ENCODE peak calls at places on chromosomes 12 and 14, in four cellular contexts. One of them, this sample, is unnamed.

GRCh38 chr12:76277480-76277879 is 70.7 kb downstream of the BBS10 start:
- DNase-seq in H1: no peak
- DNase-seq in K562: no peak
- DNase-seq in HepG2: no peak
- DNase-seq in this sample: peak

GRCh38 chr14:29558516-29558915 is 369.1 kb downstream of the PRKD1 start:
- DNase-seq in H1: no peak
- DNase-seq in K562: no peak
- DNase-seq in HepG2: no peak
- DNase-seq in this sample: no peak

GRCh38 chr12:9742665-9743064 is 9.8 kb upstream of the CLECL1 start:
- DNase-seq in H1: no peak
- DNase-seq in K562: no peak
- DNase-seq in HepG2: no peak
- DNase-seq in this sample: no peak

GRCh38 chr14:76647699-76648298 is 113.5 kb upstream of the VASH1 start:
- DNase-seq in H1: no peak
- DNase-seq in K562: peak
- DNase-seq in HepG2: peak
- DNase-seq in this sample: peak

GRCh38 chr14:103472939-103473338 is 49.7 kb downstream of the CKB start:
- DNase-seq in H1: no peak
- DNase-seq in K562: no peak
- DNase-seq in HepG2: no peak
- DNase-seq in this sample: no peak

GRCh38 chr14:59583755-59584154 is 7.1 kb upstream of the CCDC175 start:
- DNase-seq in H1: no peak
- DNase-seq in K562: no peak
- DNase-seq in HepG2: no peak
- DNase-seq in this sample: no peak

GRCh38 chr12:130601327-130601726 is 114.8 kb downstream of the RIMBP2 start:
- DNase-seq in H1: no peak
- DNase-seq in K562: no peak
- DNase-seq in HepG2: no peak
- DNase-seq in this sample: no peak

GRCh38 chr12:113136128-113136989 is 798 bp upstream of the RASAL1 start:
- DNase-seq in H1: peak
- DNase-seq in K562: peak
- DNase-seq in HepG2: no peak
- DNase-seq in this sample: no peak

GRCh38 chr12:89051065-89051677 is 301.1 kb downstream of the DUSP6 start:
- DNase-seq in H1: no peak
- DNase-seq in K562: peak
- DNase-seq in HepG2: peak
- DNase-seq in this sample: peak

GRCh38 chr12:46442239-46442638 is 69.7 kb upstream of the SLC38A2 start:
- DNase-seq in H1: no peak
- DNase-seq in K562: no peak
- DNase-seq in HepG2: no peak
- DNase-seq in this sample: peak

GRCh38 chr12:112798019-112798760 is 6.6 kb downstream of the RPH3A start:
- DNase-seq in H1: no peak
- DNase-seq in K562: no peak
- DNase-seq in HepG2: no peak
- DNase-seq in this sample: peak

GRCh38 chr12:50764116-50764860 is 387 bp downstream of the ATF1 start:
- DNase-seq in H1: peak
- DNase-seq in K562: peak
- DNase-seq in HepG2: no peak
- DNase-seq in this sample: peak

GRCh38 chr14:61280526-61281185 is 482 bp downstream of the TMEM30B start:
- DNase-seq in H1: peak
- DNase-seq in K562: no peak
- DNase-seq in HepG2: no peak
- DNase-seq in this sample: peak

GRCh38 chr12:124098887-124099286 is 125.9 kb downstream of the ZNF664 start:
- DNase-seq in H1: no peak
- DNase-seq in K562: no peak
- DNase-seq in HepG2: no peak
- DNase-seq in this sample: no peak

GRCh38 chr12:95642583-95642982 is 91.3 kb upstream of the USP44 start:
- DNase-seq in H1: no peak
- DNase-seq in K562: no peak
- DNase-seq in HepG2: no peak
- DNase-seq in this sample: no peak

GRCh38 chr14:35438910-35439713 is 34.6 kb upstream of the NFKBIA start:
- DNase-seq in H1: no peak
- DNase-seq in K562: no peak
- DNase-seq in HepG2: peak
- DNase-seq in this sample: no peak

GRCh38 chr12:49533331-49533730 is 5.5 kb upstream of the KCNH3 start:
- DNase-seq in H1: no peak
- DNase-seq in K562: no peak
- DNase-seq in HepG2: no peak
- DNase-seq in this sample: no peak

GRCh38 chr12:27575099-27575779 is 51.2 kb downstream of the PPFIBP1 start:
- DNase-seq in H1: no peak
- DNase-seq in K562: no peak
- DNase-seq in HepG2: no peak
- DNase-seq in this sample: no peak

GRCh38 chr14:37230551-37231194 is 32.9 kb downstream of the MIPOL1 start:
- DNase-seq in H1: no peak
- DNase-seq in K562: peak
- DNase-seq in HepG2: peak
- DNase-seq in this sample: peak

GRCh38 chr12:23555180-23555784 is 394.2 kb downstream of the SOX5 start:
- DNase-seq in H1: no peak
- DNase-seq in K562: no peak
- DNase-seq in HepG2: no peak
- DNase-seq in this sample: no peak

GRCh38 chr12:82047480-82047879 is 288.3 kb upstream of the PPFIA2 start:
- DNase-seq in H1: no peak
- DNase-seq in K562: no peak
- DNase-seq in HepG2: no peak
- DNase-seq in this sample: no peak

GRCh38 chr14:67557118-67557517 is 24.0 kb downstream of the PLEKHH1 start:
- DNase-seq in H1: no peak
- DNase-seq in K562: no peak
- DNase-seq in HepG2: peak
- DNase-seq in this sample: no peak

GRCh38 chr12:69874606-69875005 is 49.6 kb downstream of the MYRFL start:
- DNase-seq in H1: no peak
- DNase-seq in K562: no peak
- DNase-seq in HepG2: no peak
- DNase-seq in this sample: no peak

GRCh38 chr12:21264232-21264631 is 70.5 kb downstream of the SLCO1A2 start:
- DNase-seq in H1: no peak
- DNase-seq in K562: no peak
- DNase-seq in HepG2: no peak
- DNase-seq in this sample: no peak

GRCh38 chr12:120225852-120226640 is 25.1 kb upstream of the RPLP0 start:
- DNase-seq in H1: no peak
- DNase-seq in K562: peak
- DNase-seq in HepG2: no peak
- DNase-seq in this sample: no peak

GRCh38 chr12:39427360-39427808 is 15.5 kb downstream of the KIF21A start:
- DNase-seq in H1: no peak
- DNase-seq in K562: no peak
- DNase-seq in HepG2: peak
- DNase-seq in this sample: no peak

GRCh38 chr12:12612403-12612802 is 727 bp downstream of the CREBL2 start:
- DNase-seq in H1: no peak
- DNase-seq in K562: no peak
- DNase-seq in HepG2: peak
- DNase-seq in this sample: peak

DNA sequence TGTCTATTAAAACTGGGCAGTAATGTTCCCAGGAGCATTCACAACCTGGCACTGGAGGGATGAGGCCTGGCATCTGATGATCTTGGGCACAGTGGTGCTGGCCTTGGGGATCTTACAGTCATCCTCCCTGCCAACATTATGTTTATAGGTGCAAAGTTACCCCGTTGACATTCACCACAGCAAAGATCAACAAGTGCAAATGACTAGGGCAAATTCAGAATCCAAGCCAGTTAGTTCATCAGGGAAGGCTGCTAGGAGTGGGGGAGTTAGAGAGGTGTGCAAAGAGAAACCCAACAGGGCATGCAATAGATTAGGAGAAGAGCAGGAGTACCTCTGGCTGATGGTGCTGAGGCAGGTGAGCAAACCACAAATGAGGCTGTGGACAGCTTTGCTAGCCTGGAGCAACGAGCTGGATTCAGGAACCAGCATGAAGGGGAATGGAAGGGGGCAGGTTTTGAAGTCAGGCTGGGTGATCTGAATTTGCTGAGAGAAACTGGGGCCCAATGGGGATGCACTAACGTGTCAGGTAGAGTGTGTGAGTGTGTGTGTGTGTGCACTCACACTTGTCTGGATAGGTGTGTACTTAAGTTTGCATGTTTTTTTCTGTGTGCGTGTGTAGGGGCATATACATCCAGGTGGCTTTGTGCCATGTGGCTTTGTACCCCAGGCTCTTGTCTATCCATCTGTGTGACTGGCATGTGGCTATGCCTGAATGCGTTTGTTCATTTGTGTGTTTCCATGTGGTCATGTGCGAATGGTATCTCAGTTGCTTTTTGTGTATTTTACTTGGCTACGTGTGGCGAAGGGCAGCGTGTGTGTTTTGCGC is 1.6 kb downstream of the CISTR start:
- DNase-seq in H1: no peak
- DNase-seq in K562: no peak
- DNase-seq in HepG2: no peak
- DNase-seq in this sample: no peak
- TF ChIP-seq EZH2 in H1: no peak
- TF ChIP-seq EZH2 in K562: no peak
- TF ChIP-seq EZH2 in HepG2: no peak
- TF ChIP-seq EZH2 in this sample: no peak

GRCh38 chr14:81465507-81466228 is 65.5 kb upstream of the STON2 start:
- DNase-seq in H1: no peak
- DNase-seq in K562: no peak
- DNase-seq in HepG2: no peak
- DNase-seq in this sample: no peak

GRCh38 chr14:81459421-81459820 is 59.3 kb upstream of the STON2 start:
- DNase-seq in H1: no peak
- DNase-seq in K562: no peak
- DNase-seq in HepG2: no peak
- DNase-seq in this sample: no peak

GRCh38 chr14:81459912-81460311 is 59.8 kb upstream of the STON2 start:
- DNase-seq in H1: no peak
- DNase-seq in K562: no peak
- DNase-seq in HepG2: no peak
- DNase-seq in this sample: no peak

GRCh38 chr14:81466854-81467253 is 66.7 kb upstream of the STON2 start:
- DNase-seq in H1: no peak
- DNase-seq in K562: no peak
- DNase-seq in HepG2: no peak
- DNase-seq in this sample: no peak

GRCh38 chr14:81464253-81465001 is 64.3 kb upstream of the STON2 start:
- DNase-seq in H1: peak
- DNase-seq in K562: peak
- DNase-seq in HepG2: peak
- DNase-seq in this sample: peak
- TF ChIP-seq JUN in H1: no peak
- TF ChIP-seq JUN in K562: no peak
- TF ChIP-seq JUN in HepG2: no peak
- TF ChIP-seq JUN in this sample: no peak

GRCh38 chr14:90784621-90785270 is 31.5 kb downstream of the TTC7B start:
- DNase-seq in H1: no peak
- DNase-seq in K562: no peak
- DNase-seq in HepG2: no peak
- DNase-seq in this sample: no peak

GRCh38 chr14:90783344-90783743 is 32.9 kb downstream of the TTC7B start:
- DNase-seq in H1: no peak
- DNase-seq in K562: no peak
- DNase-seq in HepG2: no peak
- DNase-seq in this sample: no peak

GRCh38 chr14:90785474-90785873 is 30.8 kb downstream of the TTC7B start:
- DNase-seq in H1: no peak
- DNase-seq in K562: no peak
- DNase-seq in HepG2: no peak
- DNase-seq in this sample: peak

GRCh38 chr14:90788031-90788430 is 28.2 kb downstream of the TTC7B start:
- DNase-seq in H1: no peak
- DNase-seq in K562: no peak
- DNase-seq in HepG2: peak
- DNase-seq in this sample: no peak

GRCh38 chr14:90785876-90786450 is 30.3 kb downstream of the TTC7B start:
- DNase-seq in H1: no peak
- DNase-seq in K562: no peak
- DNase-seq in HepG2: no peak
- DNase-seq in this sample: no peak
- TF ChIP-seq EZH2 in H1: no peak
- TF ChIP-seq EZH2 in K562: no peak
- TF ChIP-seq EZH2 in HepG2: no peak
- TF ChIP-seq EZH2 in this sample: no peak

GRCh38 chr12:91681751-91682150 is 463.9 kb downstream of the BTG1 start:
- DNase-seq in H1: no peak
- DNase-seq in K562: peak
- DNase-seq in HepG2: no peak
- DNase-seq in this sample: no peak

GRCh38 chr12:91680864-91681263 is 464.8 kb downstream of the BTG1 start:
- DNase-seq in H1: no peak
- DNase-seq in K562: no peak
- DNase-seq in HepG2: no peak
- DNase-seq in this sample: no peak

GRCh38 chr12:91677556-91677955 is 468.1 kb downstream of the BTG1 start:
- DNase-seq in H1: no peak
- DNase-seq in K562: no peak
- DNase-seq in HepG2: no peak
- DNase-seq in this sample: no peak
- TF ChIP-seq JUN in H1: no peak
- TF ChIP-seq JUN in K562: no peak
- TF ChIP-seq JUN in HepG2: no peak
- TF ChIP-seq JUN in this sample: no peak

DNA sequence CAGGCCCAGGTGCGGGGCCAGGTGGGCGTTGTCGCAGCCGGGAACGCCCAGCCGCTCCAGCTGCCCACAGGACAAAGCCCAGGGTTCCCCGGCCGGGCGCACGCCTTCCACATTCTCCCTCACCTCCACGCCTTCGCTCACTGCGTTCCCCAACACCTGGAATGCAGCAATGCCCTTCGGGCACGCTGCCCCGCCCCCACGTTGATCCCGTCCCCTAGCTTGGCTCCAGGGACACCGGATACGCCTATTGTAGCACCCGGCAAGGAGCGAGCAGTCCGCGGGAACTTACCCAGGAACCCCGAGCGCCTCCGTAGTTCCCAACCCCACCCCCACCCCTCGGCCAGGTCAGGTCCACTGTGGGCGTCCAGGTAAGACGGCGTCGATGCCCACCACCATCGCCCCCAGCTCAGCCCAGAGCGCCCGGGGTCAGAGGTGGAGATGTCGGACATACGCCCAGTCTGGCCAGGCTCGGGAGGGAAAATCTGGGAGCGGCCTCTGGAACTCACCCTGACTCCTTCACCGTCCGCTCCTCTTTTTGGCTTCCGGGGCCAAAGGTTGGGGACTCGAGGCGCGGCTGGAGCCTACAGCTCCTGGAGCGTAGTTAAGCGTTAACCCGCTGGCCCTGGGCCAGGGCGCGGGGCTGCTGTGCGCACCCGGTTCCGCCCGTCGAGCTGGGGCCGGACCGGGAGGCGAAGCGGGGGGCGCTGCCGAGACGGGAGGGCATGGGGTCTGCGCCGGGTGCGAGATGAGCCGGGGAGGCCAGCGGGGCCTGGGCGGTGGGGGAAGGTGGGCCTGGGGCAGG is 600 bp upstream of the CEP170B start:
- DNase-seq in H1: peak
- DNase-seq in K562: peak
- DNase-seq in HepG2: peak
- DNase-seq in this sample: no peak
- TF ChIP-seq EZH2 in H1: no peak
- TF ChIP-seq EZH2 in K562: no peak
- TF ChIP-seq EZH2 in HepG2: no peak
- TF ChIP-seq EZH2 in this sample: peak